ENCODE peak calls at places on chromosomes 6 and 20, in four cellular contexts. Y is GM12878, C is K562, T is HepG2. S is an unnamed sample.

GRCh38 chr6:25054469-25054868 is 118.7 kb upstream of the RIPOR2 start:
- DNase-seq in C (no peak), Y (no peak), T (no peak), S (no peak)

GRCh38 chr6:94510877-94511276 is 1066.5 kb upstream of the MANEA start:
- DNase-seq in C (no peak), Y (no peak), T (no peak), S (no peak)

GRCh38 chr6:116286773-116287358 is 7.1 kb upstream of the TSPYL1 start:
- DNase-seq in Y (no peak), C (no peak), T (no peak), S (no peak)

GRCh38 chr20:58271596-58272460 is 37.7 kb upstream of the RAB22A start:
- DNase-seq in T (no peak), C (no peak), Y (no peak), S (no peak)

GRCh38 chr6:39910164-39910563 is 24.1 kb downstream of the MOCS1 start:
- DNase-seq in C (no peak), Y (no peak), T (no peak), S (no peak)

GRCh38 chr6:149476789-149477455 is 7.9 kb downstream of the ZC3H12D start:
- DNase-seq in Y (no peak), C (no peak), T (no peak), S (no peak)

GRCh38 chr20:53888510-53888909 is 181.9 kb downstream of the BCAS1 start:
- DNase-seq in T (no peak), Y (no peak), C (no peak), S (no peak)

GRCh38 chr6:163735076-163735475 is 320.6 kb downstream of the QKI start:
- DNase-seq in C (no peak), T (no peak), Y (no peak), S (no peak)

GRCh38 chr20:47411161-47411560 is 54.7 kb upstream of the ZMYND8 start:
- DNase-seq in T (no peak), C (no peak), Y (no peak), S (no peak)

GRCh38 chr6:42453027-42453648 is 1.4 kb upstream of the TRERF1 start:
- DNase-seq in Y (peak; percentile 51), T (peak; percentile 21), C (peak; percentile 86), S (peak; percentile 92)

GRCh38 chr20:35506872-35507638 is 22.4 kb downstream of the C20orf173 start:
- DNase-seq in Y (no peak), T (no peak), C (no peak), S (no peak)

GRCh38 chr6:56346958-56347357 is 99.6 kb upstream of the COL21A1 start:
- DNase-seq in Y (no peak), T (no peak), C (no peak), S (peak; percentile 16)

GRCh38 chr6:27139753-27140522 is 107.6 kb upstream of the PRSS16 start:
- DNase-seq in C (peak; percentile 24), Y (no peak), T (no peak), S (no peak)

GRCh38 chr6:2938632-2939083 is 32.7 kb downstream of the SERPINB6 start:
- DNase-seq in T (peak; percentile 90), Y (no peak), C (peak; percentile 11), S (no peak)

GRCh38 chr6:2959909-2960719 is 11.3 kb downstream of the SERPINB6 start:
- DNase-seq in Y (no peak), T (no peak), C (no peak), S (peak; percentile 46)

GRCh38 chr6:65113581-65113980 is 593.4 kb downstream of the EYS start:
- DNase-seq in C (no peak), Y (no peak), T (no peak), S (no peak)

GRCh38 chr20:52056203-52057062 is 135.1 kb downstream of the ZFP64 start:
- DNase-seq in C (no peak), T (no peak), Y (no peak), S (no peak)

GRCh38 chr20:64044484-64045247 is 4.8 kb downstream of the SOX18 start:
- DNase-seq in T (no peak), Y (no peak), C (no peak), S (no peak)

GRCh38 chr6:84762941-84763396 is 1.4 kb downstream of the TBX18 start:
- DNase-seq in Y (no peak), C (peak; percentile 22), T (no peak), S (peak; percentile 50)

GRCh38 chr6:142871910-142872331 is 73.1 kb downstream of the HIVEP2 start:
- DNase-seq in Y (no peak), T (peak; percentile 83), C (no peak), S (no peak)

GRCh38 chr20:22389836-22390542 is 194.4 kb downstream of the FOXA2 start:
- DNase-seq in T (peak; percentile 46), C (peak; percentile 12), Y (no peak), S (peak; percentile 52)

GRCh38 chr6:112466378-112467151 is 119.4 kb downstream of the RFPL4B start:
- DNase-seq in Y (no peak), C (no peak), T (no peak), S (no peak)

GRCh38 chr6:104201557-104201956 is 658.2 kb downstream of the HACE1 start:
- DNase-seq in Y (no peak), C (no peak), T (no peak), S (no peak)

GRCh38 chr6:152142116-152142515 is 334.6 kb downstream of the ESR1 start:
- DNase-seq in T (no peak), Y (no peak), C (no peak), S (no peak)

GRCh38 chr6:164424489-164424888 is 884.9 kb downstream of the C6orf118 start:
- DNase-seq in C (no peak), Y (no peak), T (no peak), S (no peak)

GRCh38 chr6:130027948-130028347 is 9.6 kb downstream of the L3MBTL3 start:
- DNase-seq in C (no peak), T (no peak), Y (no peak), S (no peak)

GRCh38 chr20:43386878-43387277 is 70.8 kb upstream of the SRSF6 start:
- DNase-seq in C (no peak), Y (no peak), T (no peak), S (no peak)

GRCh38 chr6:2498224-2498623 is 252.5 kb downstream of the MYLK4 start:
- DNase-seq in C (no peak), Y (no peak), T (no peak), S (no peak)

GRCh38 chr6:35731414-35731735 is 5.5 kb upstream of the ARMC12 start:
- DNase-seq in Y (peak; percentile 72), T (peak; percentile 89), C (peak; percentile 92), S (peak; percentile 99)

GRCh38 chr6:22766979-22767378 is 197.6 kb downstream of the HDGFL1 start:
- DNase-seq in T (no peak), C (no peak), Y (no peak), S (no peak)

GRCh38 chr6:80566361-80566760 is 459.9 kb downstream of the BCKDHB start:
- DNase-seq in Y (no peak), C (no peak), T (no peak), S (no peak)

GRCh38 chr6:33410050-33410710 is 634 bp upstream of the PHF1 start:
- DNase-seq in C (peak; percentile 97), Y (peak; percentile 86), T (peak; percentile 96), S (peak; percentile 98)

GRCh38 chr6:33405541-33405940 is 5.3 kb upstream of the PHF1 start:
- DNase-seq in T (no peak), C (no peak), Y (no peak), S (no peak)

GRCh38 chr6:33406161-33406560 is 4.7 kb upstream of the PHF1 start:
- DNase-seq in C (no peak), T (no peak), Y (no peak), S (no peak)

GRCh38 chr6:33404884-33405283 is 5.9 kb upstream of the PHF1 start:
- DNase-seq in C (no peak), T (no peak), Y (no peak), S (no peak)

GRCh38 chr6:33407132-33407718 is 3.6 kb upstream of the PHF1 start:
- DNase-seq in T (peak; percentile 47), C (peak; percentile 22), Y (no peak), S (no peak)
- TF ChIP-seq CBFB in T (no peak), C (no peak), Y (no peak), S (no peak)

GRCh38 chr20:63000036-63000435 is 6.7 kb downstream of the BHLHE23 start:
- DNase-seq in C (no peak), Y (no peak), T (no peak), S (no peak)

GRCh38 chr20:62998449-62998848 is 8.3 kb downstream of the BHLHE23 start:
- DNase-seq in T (no peak), Y (no peak), C (no peak), S (no peak)

GRCh38 chr20:63002511-63002910 is 4.3 kb downstream of the BHLHE23 start:
- DNase-seq in Y (no peak), T (no peak), C (no peak), S (no peak)

GRCh38 chr20:62999580-62999979 is 7.2 kb downstream of the BHLHE23 start:
- DNase-seq in C (no peak), Y (no peak), T (no peak), S (no peak)

GRCh38 chr20:63000958-63001357 is 5.8 kb downstream of the BHLHE23 start:
- DNase-seq in T (no peak), Y (no peak), C (no peak), S (no peak)
- TF ChIP-seq ATF3 in T (no peak), Y (no peak), C (no peak), S (no peak)

DNA sequence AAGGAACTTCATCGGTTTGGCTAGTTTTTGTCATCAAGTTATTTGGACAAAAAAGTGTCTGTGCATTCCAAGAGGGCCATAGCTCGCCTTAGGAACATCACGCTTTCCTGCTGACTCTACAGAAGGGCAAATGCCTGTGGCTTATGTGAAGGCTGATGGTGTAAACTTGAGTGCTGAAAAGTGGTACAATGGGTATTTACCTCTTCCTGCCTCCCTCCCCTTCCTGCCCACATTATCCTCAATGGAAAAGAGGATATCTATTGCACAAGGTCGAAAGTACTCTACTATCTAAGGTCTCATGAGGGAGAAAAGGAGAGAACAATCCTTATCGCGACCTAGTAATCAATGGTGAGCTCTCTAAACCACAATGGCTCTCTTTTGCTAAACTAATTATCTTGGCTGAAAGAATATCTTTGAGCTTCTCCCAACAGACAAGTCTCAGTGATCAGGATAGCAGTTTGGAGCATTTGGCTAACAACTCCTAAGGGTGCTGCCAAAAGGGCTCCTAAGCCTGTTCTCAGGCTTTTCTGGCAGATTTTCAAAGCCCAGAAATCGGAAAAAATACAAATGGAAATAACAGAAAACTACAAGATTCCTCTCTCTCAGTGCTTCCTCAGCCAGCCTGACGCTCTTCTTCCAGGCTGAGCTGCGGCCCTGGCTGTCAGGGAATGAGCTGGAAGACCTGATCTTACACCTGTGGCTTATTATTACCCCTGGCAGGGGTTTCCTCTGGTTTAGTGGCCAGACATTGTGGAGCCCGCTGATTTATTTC is 42.6 kb upstream of the ENPP1 start:
- DNase-seq in C (no peak), Y (no peak), T (peak; percentile 83), S (no peak)
- TF ChIP-seq CBFB in C (no peak), Y (no peak), T (no peak), S (no peak)

DNA sequence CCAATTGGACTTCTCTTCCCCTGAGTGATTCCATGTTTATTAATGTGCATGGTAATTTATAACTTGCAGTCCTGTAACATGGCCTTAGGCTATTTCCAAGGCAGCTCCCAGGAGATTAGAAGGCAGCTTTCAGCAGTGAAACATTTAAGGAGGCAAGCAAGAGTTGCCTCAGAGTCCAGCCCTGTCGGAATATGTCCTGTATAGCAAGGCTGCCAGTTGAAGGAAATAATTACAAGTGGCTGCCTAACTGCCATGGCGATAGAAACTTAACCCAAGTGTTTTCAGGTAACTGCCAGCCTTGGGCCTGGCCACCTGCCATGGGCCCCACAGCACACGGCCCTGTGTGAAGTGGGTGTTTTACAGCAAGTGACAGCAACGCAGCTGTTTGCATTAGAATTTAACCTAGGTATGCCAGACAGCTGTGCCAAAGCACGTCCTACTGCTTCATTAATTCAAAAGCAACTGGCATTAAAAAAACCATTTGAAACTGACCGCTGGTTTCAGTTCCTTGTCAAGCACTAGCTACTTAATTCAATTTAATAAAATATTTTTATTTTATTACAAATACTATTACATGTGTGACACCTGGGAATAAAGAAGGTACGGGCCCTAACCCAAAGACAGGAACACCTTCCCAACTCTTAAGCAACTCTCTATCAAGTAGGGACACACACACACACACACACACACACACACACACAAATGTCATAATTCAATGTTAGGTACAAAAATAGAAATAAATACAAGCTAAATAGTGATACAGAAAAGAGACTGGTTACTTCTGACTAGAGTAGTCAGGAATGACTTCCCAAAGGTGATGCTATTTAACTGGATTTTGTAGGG is 151.8 kb upstream of the HEY2 start:
- DNase-seq in C (no peak), Y (no peak), T (no peak), S (no peak)
- TF ChIP-seq ATF3 in C (no peak), Y (no peak), T (no peak), S (no peak)